ENCODE peak calls at places on chromosomes 16 and 17, in eight cellular contexts. K is CD4-positive, alpha-beta T cell; R is Karpas-422; O is Panc1; P is prostate gland; H is CD8-positive, alpha-beta T cell; E is IMR-90; T is lung. M is an unnamed sample.

GRCh38 chr17:78609198-78609597 is 32.0 kb upstream of the DNAH17 start:
- DNase-seq in K (no peak), R (no peak), O (no peak), P (no peak), H (no peak), E (no peak), T (no peak), M (no peak)

GRCh38 chr17:29151567-29151966 is 28.6 kb downstream of the MYO18A start:
- DNase-seq in K (no peak), R (no peak), O (no peak), P (no peak), H (no peak), E (peak; percentile 73), T (no peak), M (no peak)

GRCh38 chr17:41777579-41778188 is 8.8 kb downstream of the JUP start:
- DNase-seq in K (no peak), R (no peak), O (peak; percentile 69), P (peak; percentile 64), H (no peak), E (peak; percentile 96), T (peak; percentile 72), M (no peak)

GRCh38 chr17:44655983-44656700 is at the start of gene MEIOC:
- DNase-seq in K (no peak), R (no peak), O (no peak), P (no peak), H (no peak), E (peak; percentile 6), T (no peak), M (no peak)

GRCh38 chr17:7132511-7133094 is 18.0 kb upstream of the ASGR2 start:
- DNase-seq in K (peak; percentile 23), R (no peak), O (no peak), P (no peak), H (peak; percentile 28), E (no peak), T (no peak), M (no peak)

GRCh38 chr16:88939814-88940195 is 37.2 kb downstream of the CBFA2T3 start:
- DNase-seq in K (no peak), R (no peak), O (no peak), P (no peak), H (no peak), E (no peak), T (no peak), M (no peak)

GRCh38 chr17:7466644-7467341 is 12.6 kb downstream of the ZBTB4 start:
- DNase-seq in K (no peak), R (no peak), O (no peak), P (no peak), H (no peak), E (peak; percentile 66), T (peak; percentile 71), M (no peak)

GRCh38 chr17:65070620-65071019 is 14.1 kb upstream of the GNA13 start:
- DNase-seq in K (no peak), R (no peak), O (no peak), P (no peak), H (no peak), E (no peak), T (no peak), M (no peak)

GRCh38 chr16:50360033-50360778 is 8.6 kb downstream of the BRD7 start:
- DNase-seq in K (no peak), R (peak; percentile 72), O (no peak), P (no peak), H (no peak), E (peak; percentile 40), T (no peak), M (no peak)

GRCh38 chr17:44074231-44074910 is 3.8 kb downstream of the G6PC3 start:
- DNase-seq in K (no peak), R (no peak), O (no peak), P (no peak), H (no peak), E (peak; percentile 39), T (no peak), M (no peak)

GRCh38 chr17:56978441-56979090 is 635 bp downstream of the SCPEP1 start:
- DNase-seq in K (no peak), R (peak; percentile 67), O (no peak), P (no peak), H (no peak), E (peak; percentile 5), T (no peak), M (no peak)

GRCh38 chr16:18797746-18798145 is 3.6 kb downstream of the ARL6IP1 start:
- DNase-seq in K (no peak), R (no peak), O (no peak), P (no peak), H (no peak), E (no peak), T (no peak), M (no peak)

GRCh38 chr16:18800674-18801196 is 614 bp downstream of the ARL6IP1 start:
- DNase-seq in K (no peak), R (no peak), O (no peak), P (no peak), H (no peak), E (no peak), T (no peak), M (no peak)

GRCh38 chr16:18801197-18801972 is at the start of gene ARL6IP1:
- DNase-seq in K (peak; percentile 98), R (peak; percentile 99), O (peak; percentile 98), P (peak; percentile 99), H (peak; percentile 98), E (peak; percentile 99), T (peak; percentile 99), M (peak; percentile 99)

GRCh38 chr16:18796377-18796776 is 5.0 kb downstream of the ARL6IP1 start:
- DNase-seq in K (no peak), R (no peak), O (no peak), P (no peak), H (no peak), E (no peak), T (no peak), M (no peak)

GRCh38 chr16:18799500-18799899 is 1.8 kb downstream of the ARL6IP1 start:
- DNase-seq in K (no peak), R (no peak), O (no peak), P (no peak), H (no peak), E (no peak), T (no peak), M (no peak)
- H3K27ac ChIP-seq in K (no peak overlapping the region), R (no peak overlapping the region), O (peak overlapping the region; percentile 93), P (no peak overlapping the region), H (no peak overlapping the region), E (no peak overlapping the region), T (no peak overlapping the region), M (no peak overlapping the region)

GRCh38 chr17:82037889-82038195 is 345 bp upstream of the DCXR start:
- DNase-seq in K (no peak), R (no peak), O (no peak), P (no peak), H (no peak), E (no peak), T (no peak), M (no peak)

GRCh38 chr17:82035488-82035887 is 2.0 kb downstream of the DCXR start:
- DNase-seq in K (no peak), R (no peak), O (no peak), P (no peak), H (no peak), E (no peak), T (no peak), M (no peak)

GRCh38 chr17:82037113-82037888 is at the start of gene DCXR:
- DNase-seq in K (peak; percentile 93), R (peak; percentile 98), O (peak; percentile 46), P (peak; percentile 98), H (peak; percentile 82), E (peak; percentile 90), T (peak; percentile 97), M (peak; percentile 98)

GRCh38 chr17:82035956-82036633 is 1.4 kb downstream of the DCXR start:
- DNase-seq in K (no peak), R (no peak), O (no peak), P (no peak), H (no peak), E (no peak), T (no peak), M (no peak)

GRCh38 chr17:82036634-82037112 is 824 bp downstream of the DCXR start:
- DNase-seq in K (no peak), R (no peak), O (no peak), P (no peak), H (no peak), E (no peak), T (no peak), M (no peak)
- H3K27ac ChIP-seq in K (peak overlapping the region; percentile 55), R (no peak overlapping the region), O (peak overlapping the region; percentile 83), P (peak overlapping the region; percentile 99), H (peak overlapping the region; percentile 58), E (peak overlapping the region; percentile 58), T (peak overlapping the region; percentile 98), M (peak overlapping the region; percentile 100)

GRCh38 chr16:81440888-81441663 is 3.5 kb upstream of the CMIP start:
- DNase-seq in K (no peak), R (no peak), O (no peak), P (no peak), H (no peak), E (no peak), T (no peak), M (no peak)
- H3K27ac ChIP-seq in K (no peak overlapping the region), R (no peak overlapping the region), O (no peak overlapping the region), P (no peak overlapping the region), H (no peak overlapping the region), E (no peak overlapping the region), T (no peak overlapping the region), M (no peak overlapping the region)

GRCh38 chr16:11992594-11993524 is 16.3 kb downstream of the SNX29 start:
- DNase-seq in K (no peak), R (no peak), O (no peak), P (no peak), H (no peak), E (no peak), T (no peak), M (no peak)
- H3K27ac ChIP-seq in K (no peak overlapping the region), R (no peak overlapping the region), O (no peak overlapping the region), P (no peak overlapping the region), H (no peak overlapping the region), E (no peak overlapping the region), T (no peak overlapping the region), M (no peak overlapping the region)

GRCh38 chr16:81458149-81458669 is 13.6 kb downstream of the CMIP start:
- DNase-seq in K (no peak), R (no peak), O (no peak), P (no peak), H (no peak), E (no peak), T (no peak), M (no peak)
- H3K27ac ChIP-seq in K (no peak overlapping the region), R (no peak overlapping the region), O (no peak overlapping the region), P (no peak overlapping the region), H (no peak overlapping the region), E (no peak overlapping the region), T (no peak overlapping the region), M (no peak overlapping the region)

M was measured in coronary artery.